ENCODE peak calls at places on chromosome 17, in six cellular contexts. One of them, this sample, is unnamed. For H3K4me1, the result is how much of the 10 kb centered on the place peaks cover.

GRCh38 chr17:2750721-2751120 is 1.3 kb upstream of the CCDC92B start:
- DNase-seq in PC-9: no peak
- DNase-seq in colonic mucosa: no peak
- DNase-seq in heart left ventricle: no peak
- DNase-seq in PC-3: no peak
- DNase-seq in psoas muscle: no peak
- DNase-seq in this sample: no peak

GRCh38 chr17:82754297-82755208 is 2.7 kb downstream of the TBCD start:
- DNase-seq in PC-3: no peak
- DNase-seq in colonic mucosa: peak
- DNase-seq in psoas muscle: no peak
- DNase-seq in heart left ventricle: no peak
- DNase-seq in PC-9: no peak
- DNase-seq in this sample: no peak

GRCh38 chr17:83203073-83203471 is 123.7 kb downstream of the METRNL start:
- DNase-seq in heart left ventricle: peak
- DNase-seq in psoas muscle: peak
- DNase-seq in PC-3: no peak
- DNase-seq in PC-9: peak
- DNase-seq in colonic mucosa: peak
- DNase-seq in this sample: no peak

GRCh38 chr17:2500446-2500845 is 11.2 kb downstream of the METTL16 start:
- DNase-seq in psoas muscle: no peak
- DNase-seq in heart left ventricle: no peak
- DNase-seq in PC-9: no peak
- DNase-seq in PC-3: no peak
- DNase-seq in colonic mucosa: no peak
- DNase-seq in this sample: no peak

GRCh38 chr17:31803494-31804213 is 55.4 kb downstream of the COPRS start:
- DNase-seq in psoas muscle: no peak
- DNase-seq in PC-9: no peak
- DNase-seq in colonic mucosa: peak
- DNase-seq in heart left ventricle: no peak
- DNase-seq in PC-3: peak
- DNase-seq in this sample: no peak

GRCh38 chr17:73765824-73766563 is 121.7 kb upstream of the SDK2 start:
- DNase-seq in PC-9: no peak
- DNase-seq in PC-3: no peak
- DNase-seq in psoas muscle: no peak
- DNase-seq in heart left ventricle: no peak
- DNase-seq in colonic mucosa: no peak
- DNase-seq in this sample: no peak

GRCh38 chr17:5800646-5801045 is 216.3 kb upstream of the NLRP1 start:
- DNase-seq in PC-3: no peak
- DNase-seq in colonic mucosa: no peak
- DNase-seq in PC-9: no peak
- DNase-seq in heart left ventricle: no peak
- DNase-seq in psoas muscle: no peak
- DNase-seq in this sample: no peak

GRCh38 chr17:8285270-8286181 is 2.9 kb upstream of the RANGRF start:
- DNase-seq in PC-9: no peak
- DNase-seq in heart left ventricle: no peak
- DNase-seq in PC-3: no peak
- DNase-seq in psoas muscle: no peak
- DNase-seq in colonic mucosa: no peak
- DNase-seq in this sample: no peak

GRCh38 chr17:63961355-63962207 is 11.1 kb downstream of the SCN4A start:
- DNase-seq in PC-3: peak
- DNase-seq in colonic mucosa: peak
- DNase-seq in psoas muscle: peak
- DNase-seq in heart left ventricle: peak
- DNase-seq in PC-9: peak
- DNase-seq in this sample: no peak

GRCh38 chr17:39950871-39951348 is 11.9 kb upstream of the GSDMA start:
- DNase-seq in psoas muscle: no peak
- DNase-seq in PC-3: no peak
- DNase-seq in heart left ventricle: peak
- DNase-seq in colonic mucosa: no peak
- DNase-seq in PC-9: no peak
- DNase-seq in this sample: no peak

GRCh38 chr17:77324227-77324626 is 183.5 kb downstream of the SEC14L1 start:
- DNase-seq in psoas muscle: no peak
- DNase-seq in PC-9: no peak
- DNase-seq in colonic mucosa: peak
- DNase-seq in heart left ventricle: peak
- DNase-seq in PC-3: no peak
- DNase-seq in this sample: no peak

GRCh38 chr17:51257150-51258081 is 2.4 kb downstream of the MBTD1 start:
- DNase-seq in psoas muscle: no peak
- DNase-seq in PC-9: no peak
- DNase-seq in colonic mucosa: no peak
- DNase-seq in heart left ventricle: no peak
- DNase-seq in PC-3: peak
- DNase-seq in this sample: no peak

GRCh38 chr17:68029512-68030215 is 5.9 kb upstream of the KPNA2 start:
- DNase-seq in colonic mucosa: no peak
- DNase-seq in psoas muscle: no peak
- DNase-seq in PC-9: no peak
- DNase-seq in heart left ventricle: no peak
- DNase-seq in PC-3: no peak
- DNase-seq in this sample: no peak

GRCh38 chr17:36198831-36199465 is 2.4 kb upstream of the CCL3L1 start:
- DNase-seq in psoas muscle: no peak
- DNase-seq in PC-3: no peak
- DNase-seq in heart left ventricle: no peak
- DNase-seq in colonic mucosa: no peak
- DNase-seq in PC-9: no peak
- DNase-seq in this sample: no peak

GRCh38 chr17:79838541-79839274 is 532 bp downstream of the CBX4 start:
- DNase-seq in PC-3: peak
- DNase-seq in PC-9: peak
- DNase-seq in psoas muscle: peak
- DNase-seq in colonic mucosa: peak
- DNase-seq in heart left ventricle: peak
- DNase-seq in this sample: no peak

GRCh38 chr17:79444226-79444625 is 166.6 kb downstream of the RBFOX3 start:
- DNase-seq in colonic mucosa: no peak
- DNase-seq in PC-3: no peak
- DNase-seq in PC-9: no peak
- DNase-seq in psoas muscle: no peak
- DNase-seq in heart left ventricle: no peak
- DNase-seq in this sample: no peak

GRCh38 chr17:31391496-31391949 is at the start of gene RAB11FIP4:
- DNase-seq in heart left ventricle: peak
- DNase-seq in PC-9: no peak
- DNase-seq in psoas muscle: no peak
- DNase-seq in PC-3: no peak
- DNase-seq in colonic mucosa: no peak
- DNase-seq in this sample: no peak

GRCh38 chr17:1322469-1322868 is 43.0 kb downstream of the TRARG1 start:
- DNase-seq in PC-9: no peak
- DNase-seq in psoas muscle: no peak
- DNase-seq in heart left ventricle: no peak
- DNase-seq in PC-3: no peak
- DNase-seq in colonic mucosa: no peak
- DNase-seq in this sample: no peak

GRCh38 chr17:71472809-71473789 is 647.7 kb upstream of the SOX9 start:
- DNase-seq in psoas muscle: no peak
- DNase-seq in PC-9: peak
- DNase-seq in heart left ventricle: no peak
- DNase-seq in colonic mucosa: peak
- DNase-seq in PC-3: peak
- DNase-seq in this sample: no peak

GRCh38 chr17:64315032-64315490 is 52.0 kb upstream of the TEX2 start:
- DNase-seq in PC-3: no peak
- DNase-seq in PC-9: no peak
- DNase-seq in colonic mucosa: peak
- DNase-seq in heart left ventricle: peak
- DNase-seq in psoas muscle: peak
- DNase-seq in this sample: peak

GRCh38 chr17:9244066-9245052 is 223.0 kb downstream of the NTN1 start:
- DNase-seq in colonic mucosa: no peak
- DNase-seq in PC-3: no peak
- DNase-seq in PC-9: no peak
- DNase-seq in psoas muscle: peak
- DNase-seq in heart left ventricle: no peak
- DNase-seq in this sample: no peak

GRCh38 chr17:2416010-2416734 is 15.3 kb upstream of the MNT start:
- DNase-seq in heart left ventricle: peak
- DNase-seq in PC-9: peak
- DNase-seq in psoas muscle: peak
- DNase-seq in colonic mucosa: peak
- DNase-seq in PC-3: peak
- DNase-seq in this sample: peak

GRCh38 chr17:61408151-61409041 is 8.8 kb downstream of the TBX2 start:
- DNase-seq in PC-9: no peak
- DNase-seq in heart left ventricle: peak
- DNase-seq in PC-3: no peak
- DNase-seq in psoas muscle: no peak
- DNase-seq in colonic mucosa: no peak
- DNase-seq in this sample: no peak

GRCh38 chr17:15392326-15392739 is 50.9 kb upstream of the TEKT3 start:
- DNase-seq in colonic mucosa: no peak
- DNase-seq in PC-9: no peak
- DNase-seq in PC-3: peak
- DNase-seq in psoas muscle: no peak
- DNase-seq in heart left ventricle: no peak
- DNase-seq in this sample: no peak

GRCh38 chr17:27396941-27397340 is 59.3 kb upstream of the KSR1 start:
- DNase-seq in heart left ventricle: no peak
- DNase-seq in PC-9: no peak
- DNase-seq in psoas muscle: no peak
- DNase-seq in colonic mucosa: no peak
- DNase-seq in PC-3: peak
- DNase-seq in this sample: no peak

DNA sequence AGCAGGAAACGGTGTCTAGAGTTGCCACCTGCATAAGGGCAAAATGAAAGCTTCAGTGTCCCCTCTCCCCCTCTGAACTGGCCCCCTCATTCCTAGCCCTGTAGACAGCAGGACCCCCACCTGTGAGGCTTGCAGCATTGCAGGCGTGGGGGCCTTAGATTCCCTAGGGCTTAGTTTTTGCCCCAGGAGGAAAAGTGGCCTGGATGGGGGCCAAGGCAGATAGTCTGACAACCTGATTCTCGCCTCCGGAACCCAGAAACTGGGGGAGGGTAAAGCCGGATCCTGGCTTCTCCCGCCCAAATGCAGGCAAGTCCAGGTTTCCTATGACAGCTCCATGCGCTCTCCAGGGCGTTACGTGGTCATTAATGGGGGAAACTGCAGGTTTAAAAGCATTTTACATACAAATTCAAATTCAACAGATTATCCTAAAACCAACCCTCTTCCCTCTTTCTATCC is 651 bp upstream of the HOXB6 start:
- DNase-seq in psoas muscle: no peak
- DNase-seq in heart left ventricle: no peak
- DNase-seq in colonic mucosa: no peak
- DNase-seq in PC-3: no peak
- DNase-seq in PC-9: no peak
- DNase-seq in this sample: no peak
- H3K4me3 ChIP-seq in psoas muscle: peak
- H3K4me3 ChIP-seq in heart left ventricle: no peak
- H3K4me3 ChIP-seq in colonic mucosa: no peak
- H3K4me3 ChIP-seq in PC-3: peak
- H3K4me3 ChIP-seq in PC-9: peak
- H3K4me3 ChIP-seq in this sample: no peak

GRCh38 chr17:45950888-45951287 is 48.2 kb upstream of the STH start:
- DNase-seq in PC-9: no peak
- DNase-seq in psoas muscle: no peak
- DNase-seq in heart left ventricle: no peak
- DNase-seq in colonic mucosa: no peak
- DNase-seq in PC-3: no peak
- DNase-seq in this sample: no peak
- H3K27ac ChIP-seq in PC-9: no peak
- H3K27ac ChIP-seq in psoas muscle: no peak
- H3K27ac ChIP-seq in heart left ventricle: no peak
- H3K27ac ChIP-seq in colonic mucosa: no peak
- H3K27ac ChIP-seq in PC-3: no peak
- H3K27ac ChIP-seq in this sample: no peak

DNA sequence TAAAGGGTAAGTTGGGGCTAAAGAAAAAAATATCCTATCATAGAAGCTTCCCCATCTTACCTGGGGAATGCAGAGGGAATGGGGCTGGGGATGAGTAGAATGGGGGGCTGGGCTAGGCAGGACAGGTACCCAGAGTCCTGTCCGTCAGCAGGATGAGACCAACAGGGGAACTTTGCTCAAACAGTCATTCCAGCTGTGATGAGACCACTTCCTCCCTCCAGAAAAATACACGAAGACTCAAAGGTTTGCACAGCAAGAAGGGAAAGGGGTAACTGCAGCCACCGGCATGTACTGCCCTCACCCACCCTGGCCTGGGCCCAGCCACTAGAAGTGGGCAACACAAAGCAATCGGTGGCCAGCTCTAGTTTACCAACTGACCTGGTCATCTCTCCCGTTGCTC is 20.7 kb upstream of the SLC35B1 start:
- DNase-seq in PC-9: no peak
- DNase-seq in heart left ventricle: no peak
- DNase-seq in psoas muscle: no peak
- DNase-seq in colonic mucosa: no peak
- DNase-seq in PC-3: no peak
- DNase-seq in this sample: no peak
- H3K4me1 ChIP-seq in PC-9: under half
- H3K4me1 ChIP-seq in heart left ventricle: under half
- H3K4me1 ChIP-seq in psoas muscle: under half
- H3K4me1 ChIP-seq in colonic mucosa: under half
- H3K4me1 ChIP-seq in PC-3: under half
- H3K4me1 ChIP-seq in this sample: half or more

GRCh38 chr17:65559483-65559801 is 2.0 kb downstream of the AXIN2 start:
- DNase-seq in PC-9: no peak
- DNase-seq in colonic mucosa: peak
- DNase-seq in heart left ventricle: no peak
- DNase-seq in PC-3: no peak
- DNase-seq in psoas muscle: no peak
- DNase-seq in this sample: no peak
- H3K4me3 ChIP-seq in PC-9: peak
- H3K4me3 ChIP-seq in colonic mucosa: peak
- H3K4me3 ChIP-seq in heart left ventricle: peak
- H3K4me3 ChIP-seq in PC-3: peak
- H3K4me3 ChIP-seq in psoas muscle: no peak
- H3K4me3 ChIP-seq in this sample: no peak

GRCh38 chr17:50205931-50206505 is 4.6 kb upstream of the COL1A1 start:
- DNase-seq in colonic mucosa: no peak
- DNase-seq in PC-3: no peak
- DNase-seq in heart left ventricle: peak
- DNase-seq in psoas muscle: no peak
- DNase-seq in PC-9: no peak
- DNase-seq in this sample: no peak
- H3K27ac ChIP-seq in colonic mucosa: peak
- H3K27ac ChIP-seq in PC-3: no peak
- H3K27ac ChIP-seq in heart left ventricle: peak
- H3K27ac ChIP-seq in psoas muscle: no peak
- H3K27ac ChIP-seq in PC-9: no peak
- H3K27ac ChIP-seq in this sample: peak

This sample was measured in esophagus muscularis mucosa.